ENCODE peak calls at places on chromosome 20, in seven cellular contexts. I is effector CD4-positive, alpha-beta T cell; E is NCI-H345; U is A549; J is ureter; Y is neural crest cell; Q is hippocampal formation. W is an unnamed sample.

GRCh38 chr20:57934007-57934805 is 224.4 kb upstream of the PMEPA1 start:
- DNase-seq in J (no peak), Q (no peak), Y (no peak), E (no peak), I (no peak), U (no peak), W (no peak)

GRCh38 chr20:38242848-38243449 is 17.6 kb downstream of the KIAA1755 start:
- DNase-seq in I (no peak), Y (peak), E (no peak), Q (no peak), U (no peak), J (no peak), W (no peak)

GRCh38 chr20:51399138-51399890 is 143.2 kb downstream of the NFATC2 start:
- DNase-seq in I (no peak), E (peak), U (no peak), J (no peak), Q (no peak), Y (no peak), W (no peak)

GRCh38 chr20:35280523-35280922 is 2.6 kb upstream of the MMP24OS start:
- DNase-seq in Q (no peak), I (no peak), U (no peak), J (no peak), Y (no peak), E (no peak), W (no peak)

GRCh38 chr20:11890331-11891080 is 27.2 kb upstream of the BTBD3 start:
- DNase-seq in J (peak), I (no peak), U (peak), Y (peak), E (peak), Q (peak), W (peak)

GRCh38 chr20:62772994-62773858 is 23.0 kb upstream of the MRGBP start:
- DNase-seq in U (no peak), E (peak), Q (no peak), Y (no peak), I (no peak), J (no peak), W (no peak)

GRCh38 chr20:24694727-24695528 is 225.5 kb downstream of the SYNDIG1 start:
- DNase-seq in Y (no peak), U (no peak), Q (no peak), I (no peak), E (no peak), J (peak), W (peak)

GRCh38 chr20:13231031-13231752 is 10.1 kb downstream of the ISM1 start:
- DNase-seq in Q (no peak), U (no peak), I (peak), Y (no peak), E (no peak), J (no peak), W (no peak)

GRCh38 chr20:60485012-60485760 is 527.0 kb downstream of the CDH26 start:
- DNase-seq in Y (no peak), Q (no peak), J (no peak), I (no peak), E (no peak), U (no peak), W (no peak)

GRCh38 chr20:63280929-63281545 is 8.4 kb downstream of the ARFGAP1 start:
- DNase-seq in U (peak), Q (no peak), E (no peak), Y (no peak), I (no peak), J (no peak), W (no peak)

GRCh38 chr20:61014486-61014885 is 237.6 kb upstream of the CDH4 start:
- DNase-seq in E (no peak), J (no peak), Q (no peak), I (no peak), U (no peak), Y (no peak), W (no peak)

GRCh38 chr20:32451682-32452461 is 93.7 kb downstream of the ASXL1 start:
- DNase-seq in I (no peak), J (no peak), Q (no peak), Y (no peak), E (no peak), U (no peak), W (no peak)

GRCh38 chr20:34581341-34582189 is 23.0 kb downstream of the MAP1LC3A start:
- DNase-seq in U (no peak), Q (peak), E (no peak), I (no peak), J (peak), Y (no peak), W (peak)

GRCh38 chr20:45341939-45342862 is 6.0 kb downstream of the SDC4 start:
- DNase-seq in I (no peak), E (peak), J (peak), Y (no peak), Q (peak), U (no peak), W (peak)

GRCh38 chr20:39700527-39700926 is 738.4 kb downstream of the DHX35 start:
- DNase-seq in U (no peak), I (no peak), Y (no peak), J (no peak), E (no peak), Q (no peak), W (no peak)

GRCh38 chr20:4683261-4683660 is 38.4 kb upstream of the PRND start:
- DNase-seq in J (no peak), U (no peak), Y (no peak), Q (no peak), E (no peak), I (no peak), W (no peak)

GRCh38 chr20:8155229-8155628 is 23.2 kb downstream of the PLCB1 start:
- DNase-seq in E (no peak), Q (no peak), J (no peak), U (no peak), Y (no peak), I (no peak), W (no peak)

GRCh38 chr20:50229156-50229605 is 38.6 kb downstream of the CEBPB start:
- DNase-seq in J (no peak), I (no peak), Q (no peak), U (no peak), Y (no peak), E (no peak), W (no peak)

GRCh38 chr20:63968928-63969760 is 586 bp downstream of the ZNF512B start:
- DNase-seq in Y (no peak), I (no peak), Q (no peak), J (peak), U (no peak), E (no peak), W (no peak)

GRCh38 chr20:59802471-59803221 is 130.8 kb downstream of the SYCP2 start:
- DNase-seq in I (no peak), E (no peak), J (peak), Q (peak), Y (no peak), U (no peak), W (peak)

GRCh38 chr20:19568128-19568527 is 189.9 kb upstream of the RIN2 start:
- DNase-seq in E (no peak), Y (no peak), I (no peak), J (no peak), U (no peak), Q (no peak), W (no peak)

GRCh38 chr20:46283426-46283825 is 24.9 kb downstream of the CDH22 start:
- DNase-seq in Q (no peak), J (no peak), I (no peak), Y (no peak), U (peak), E (no peak), W (no peak)

GRCh38 chr20:14498809-14499208 is 161.4 kb upstream of the FLRT3 start:
- DNase-seq in J (no peak), I (no peak), U (no peak), Y (no peak), Q (no peak), E (peak), W (no peak)

GRCh38 chr20:13777171-13777601 is 7.5 kb downstream of the ESF1 start:
- DNase-seq in E (no peak), U (no peak), I (no peak), Y (no peak), Q (no peak), J (no peak), W (no peak)

GRCh38 chr20:8299921-8300320 is 167.9 kb downstream of the PLCB1 start:
- DNase-seq in E (no peak), Y (no peak), J (no peak), Q (no peak), U (no peak), I (no peak), W (no peak)

GRCh38 chr20:4681441-4681840 is 40.3 kb upstream of the PRND start:
- DNase-seq in Y (no peak), I (no peak), Q (no peak), J (no peak), U (no peak), E (no peak), W (no peak)

GRCh38 chr20:32975698-32976674 is 28.2 kb downstream of the SUN5 start:
- DNase-seq in J (peak), I (no peak), E (no peak), U (no peak), Q (no peak), Y (no peak), W (peak)

GRCh38 chr20:53174454-53174853 is 202.3 kb downstream of the TSHZ2 start:
- DNase-seq in Y (no peak), J (no peak), U (no peak), I (no peak), E (no peak), Q (no peak), W (no peak)

GRCh38 chr20:4714818-4715217 is 6.9 kb upstream of the PRND start:
- DNase-seq in E (no peak), Y (no peak), U (no peak), Q (no peak), I (no peak), J (no peak), W (no peak)

GRCh38 chr20:25238319-25239037 is 9.4 kb upstream of the PYGB start:
- DNase-seq in Y (no peak), Q (no peak), E (no peak), J (no peak), I (no peak), U (no peak), W (no peak)

GRCh38 chr20:3812259-3812681 is 8.1 kb upstream of the AP5S1 start:
- DNase-seq in Y (no peak), I (no peak), U (no peak), Q (no peak), E (no peak), J (no peak), W (peak)

GRCh38 chr20:51092238-51092822 is 69.4 kb upstream of the KCNG1 start:
- DNase-seq in J (no peak), U (no peak), Q (no peak), I (no peak), E (no peak), Y (no peak), W (no peak)

GRCh38 chr20:52746190-52746589 is 226.0 kb upstream of the TSHZ2 start:
- DNase-seq in I (no peak), E (peak), Q (no peak), J (no peak), Y (no peak), U (no peak), W (no peak)

W was measured in coronary artery.